ENCODE peak calls at places on chromosomes 5 and 9, in five cellular contexts. One of them, this sample, is unnamed.

GRCh38 chr9:113682297-113682771 is 193.8 kb upstream of the ZNF618 start:
- DNase-seq in upper lobe of left lung: no peak
- DNase-seq in sigmoid colon: peak
- DNase-seq in A549: peak
- DNase-seq in HepG2: peak
- DNase-seq in this sample: peak

GRCh38 chr9:99345936-99346335 is 123.9 kb downstream of the SEC61B start:
- DNase-seq in A549: peak
- DNase-seq in HepG2: no peak
- DNase-seq in upper lobe of left lung: no peak
- DNase-seq in sigmoid colon: no peak
- DNase-seq in this sample: no peak

GRCh38 chr9:69675563-69675962 is 3.4 kb upstream of the APBA1 start:
- DNase-seq in upper lobe of left lung: no peak
- DNase-seq in sigmoid colon: no peak
- DNase-seq in HepG2: no peak
- DNase-seq in A549: no peak
- DNase-seq in this sample: no peak

GRCh38 chr9:133708770-133709611 is 29.2 kb downstream of the SARDH start:
- DNase-seq in sigmoid colon: peak
- DNase-seq in A549: no peak
- DNase-seq in upper lobe of left lung: peak
- DNase-seq in HepG2: no peak
- DNase-seq in this sample: no peak

GRCh38 chr5:175478008-175478383 is 364 bp upstream of the SFXN1 start:
- DNase-seq in HepG2: no peak
- DNase-seq in A549: no peak
- DNase-seq in sigmoid colon: no peak
- DNase-seq in upper lobe of left lung: no peak
- DNase-seq in this sample: no peak

GRCh38 chr5:157295247-157295646 is 29.3 kb downstream of the CYFIP2 start:
- DNase-seq in sigmoid colon: no peak
- DNase-seq in A549: no peak
- DNase-seq in upper lobe of left lung: no peak
- DNase-seq in HepG2: no peak
- DNase-seq in this sample: no peak

GRCh38 chr5:10663531-10664183 is 97.4 kb downstream of the DAP start:
- DNase-seq in upper lobe of left lung: no peak
- DNase-seq in A549: no peak
- DNase-seq in HepG2: peak
- DNase-seq in sigmoid colon: peak
- DNase-seq in this sample: no peak

GRCh38 chr5:180333661-180334060 is 19.5 kb downstream of the GFPT2 start:
- DNase-seq in upper lobe of left lung: no peak
- DNase-seq in HepG2: no peak
- DNase-seq in sigmoid colon: peak
- DNase-seq in A549: peak
- DNase-seq in this sample: no peak

DNA sequence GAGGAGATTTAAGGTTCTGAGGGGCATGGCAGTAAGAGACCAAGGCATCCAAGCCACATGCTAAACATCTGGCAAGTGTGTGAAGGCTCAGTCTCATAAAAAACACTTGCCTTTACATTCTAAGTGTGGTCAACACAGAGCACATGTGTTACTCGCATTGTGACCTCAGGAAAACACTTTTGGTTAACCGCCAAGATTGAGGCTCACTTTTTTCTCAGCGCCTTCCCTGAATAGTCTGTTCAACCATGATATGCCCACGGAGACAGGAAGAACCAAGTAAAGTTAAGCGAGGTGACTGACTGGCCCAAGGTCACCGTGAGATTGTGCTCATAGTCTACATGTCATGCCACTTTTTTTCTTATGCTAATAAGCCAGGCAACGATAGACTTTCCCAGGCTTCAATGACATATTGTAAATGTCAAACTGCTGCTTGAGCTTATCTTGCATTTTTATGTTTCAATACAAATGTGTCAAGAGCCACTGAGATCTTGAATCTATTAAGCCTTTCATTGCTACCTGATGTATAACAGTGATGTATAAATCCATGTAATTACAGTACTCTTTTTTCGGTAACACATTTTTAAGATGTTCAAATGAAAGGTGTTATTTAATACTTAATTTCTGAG is 21.1 kb upstream of the IL9 start:
- DNase-seq in HepG2: no peak
- DNase-seq in A549: no peak
- DNase-seq in sigmoid colon: no peak
- DNase-seq in upper lobe of left lung: no peak
- DNase-seq in this sample: no peak
- H3K27ac ChIP-seq in HepG2: no peak
- H3K27ac ChIP-seq in A549: no peak
- H3K27ac ChIP-seq in sigmoid colon: no peak
- H3K27ac ChIP-seq in upper lobe of left lung: no peak
- H3K27ac ChIP-seq in this sample: no peak

GRCh38 chr5:76083555-76084495 is 642 bp downstream of the SV2C start:
- DNase-seq in A549: no peak
- DNase-seq in HepG2: no peak
- DNase-seq in sigmoid colon: no peak
- DNase-seq in upper lobe of left lung: peak
- DNase-seq in this sample: no peak

GRCh38 chr5:76081811-76082783 is 1.1 kb upstream of the SV2C start:
- DNase-seq in A549: no peak
- DNase-seq in sigmoid colon: no peak
- DNase-seq in HepG2: no peak
- DNase-seq in upper lobe of left lung: peak
- DNase-seq in this sample: no peak

GRCh38 chr5:76085286-76085579 is 2.0 kb downstream of the SV2C start:
- DNase-seq in sigmoid colon: no peak
- DNase-seq in HepG2: no peak
- DNase-seq in upper lobe of left lung: no peak
- DNase-seq in A549: no peak
- DNase-seq in this sample: no peak

GRCh38 chr5:76084496-76085285 is 1.5 kb downstream of the SV2C start:
- DNase-seq in A549: no peak
- DNase-seq in HepG2: no peak
- DNase-seq in upper lobe of left lung: peak
- DNase-seq in sigmoid colon: no peak
- DNase-seq in this sample: no peak

DNA sequence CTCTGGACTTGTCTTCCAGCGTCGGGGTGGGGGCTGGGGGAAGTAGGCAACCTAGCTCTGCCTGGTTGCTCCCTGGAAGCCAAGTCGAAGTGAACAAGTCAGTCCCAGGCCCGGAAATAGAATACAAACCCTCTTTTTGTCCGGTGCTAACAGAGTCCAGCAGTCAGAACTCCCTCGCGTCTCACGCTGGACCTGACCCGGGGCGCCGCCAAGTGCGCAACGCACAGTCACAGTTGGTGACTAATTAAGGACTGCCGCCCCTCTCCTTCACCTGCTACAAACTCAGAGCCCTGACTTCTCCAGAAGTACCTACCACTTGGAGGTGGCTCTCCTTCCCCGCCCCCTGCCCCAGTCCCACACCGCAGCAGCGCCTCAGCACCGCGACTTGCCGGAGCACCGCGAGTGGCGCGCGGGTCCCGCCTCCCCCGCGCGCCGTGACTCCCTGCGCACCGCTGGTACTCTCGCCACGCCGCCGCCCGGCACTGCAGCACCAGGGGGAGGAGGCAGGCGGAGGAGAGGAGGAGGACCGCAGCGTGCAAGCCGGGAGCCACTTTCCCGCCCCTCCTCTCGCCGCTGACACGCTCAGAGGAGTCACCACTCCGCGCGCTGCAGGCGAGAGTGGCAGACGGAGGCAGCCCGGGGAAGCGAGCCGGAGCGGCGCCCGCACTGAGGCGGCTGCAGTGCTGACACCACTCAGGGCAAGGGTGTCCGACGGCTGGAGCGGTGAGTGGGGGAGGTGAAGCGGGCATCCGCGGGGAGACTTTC is at the start of gene SV2C:
- DNase-seq in sigmoid colon: no peak
- DNase-seq in upper lobe of left lung: peak
- DNase-seq in A549: peak
- DNase-seq in HepG2: no peak
- DNase-seq in this sample: no peak
- TF ChIP-seq EP300 in sigmoid colon: no peak
- TF ChIP-seq EP300 in upper lobe of left lung: no peak
- TF ChIP-seq EP300 in A549: no peak
- TF ChIP-seq EP300 in HepG2: no peak
- TF ChIP-seq EP300 in this sample: no peak

GRCh38 chr5:27996665-27997064 is 958.3 kb upstream of the CDH9 start:
- DNase-seq in sigmoid colon: no peak
- DNase-seq in HepG2: no peak
- DNase-seq in A549: no peak
- DNase-seq in upper lobe of left lung: no peak
- DNase-seq in this sample: no peak
- TF ChIP-seq CTCF in sigmoid colon: no peak
- TF ChIP-seq CTCF in HepG2: no peak
- TF ChIP-seq CTCF in A549: no peak
- TF ChIP-seq CTCF in upper lobe of left lung: no peak
- TF ChIP-seq CTCF in this sample: no peak

GRCh38 chr5:173807150-173807784 is 80.9 kb upstream of the CPEB4 start:
- DNase-seq in HepG2: no peak
- DNase-seq in sigmoid colon: no peak
- DNase-seq in upper lobe of left lung: no peak
- DNase-seq in A549: no peak
- DNase-seq in this sample: no peak
- H3K27ac ChIP-seq in HepG2: peak
- H3K27ac ChIP-seq in sigmoid colon: no peak
- H3K27ac ChIP-seq in upper lobe of left lung: peak
- H3K27ac ChIP-seq in A549: peak
- H3K27ac ChIP-seq in this sample: no peak

DNA sequence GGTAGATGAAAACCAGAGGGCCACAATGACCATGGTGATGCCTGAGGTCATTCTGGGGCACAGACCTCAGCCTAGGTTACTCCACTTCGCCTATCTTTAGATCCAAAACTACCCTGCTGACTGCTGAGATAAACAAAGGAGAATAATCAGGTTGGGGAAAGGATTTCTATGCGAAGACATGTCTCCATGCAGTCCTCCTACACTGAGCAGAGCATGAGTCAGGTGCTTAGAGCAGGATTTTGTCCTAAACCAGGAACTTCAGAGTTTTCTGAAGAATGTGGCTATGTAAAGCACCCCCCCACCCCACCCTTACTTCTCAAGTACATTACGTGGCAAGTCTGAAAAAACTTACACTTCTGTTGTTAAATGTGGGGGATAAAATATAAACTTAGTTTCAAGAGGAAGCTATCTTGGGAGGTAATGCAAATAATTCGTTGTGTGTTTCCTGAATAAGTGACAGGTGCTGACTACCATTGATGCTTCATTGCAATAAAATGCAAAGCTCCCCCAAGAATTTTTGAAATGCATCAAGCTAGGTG is 19.4 kb downstream of the PDCD1LG2 start:
- DNase-seq in upper lobe of left lung: no peak
- DNase-seq in HepG2: no peak
- DNase-seq in A549: peak
- DNase-seq in sigmoid colon: no peak
- DNase-seq in this sample: no peak
- TF ChIP-seq EP300 in upper lobe of left lung: no peak
- TF ChIP-seq EP300 in HepG2: no peak
- TF ChIP-seq EP300 in A549: peak
- TF ChIP-seq EP300 in sigmoid colon: no peak
- TF ChIP-seq EP300 in this sample: no peak

GRCh38 chr5:140150201-140150600 is 24.5 kb downstream of the IGIP start:
- DNase-seq in sigmoid colon: no peak
- DNase-seq in HepG2: no peak
- DNase-seq in A549: no peak
- DNase-seq in upper lobe of left lung: no peak
- DNase-seq in this sample: no peak

GRCh38 chr5:140147460-140147859 is 21.7 kb downstream of the IGIP start:
- DNase-seq in upper lobe of left lung: no peak
- DNase-seq in A549: no peak
- DNase-seq in HepG2: no peak
- DNase-seq in sigmoid colon: no peak
- DNase-seq in this sample: no peak

GRCh38 chr5:140146523-140146842 is 20.7 kb downstream of the IGIP start:
- DNase-seq in A549: no peak
- DNase-seq in sigmoid colon: no peak
- DNase-seq in HepG2: no peak
- DNase-seq in upper lobe of left lung: no peak
- DNase-seq in this sample: no peak

GRCh38 chr5:140145818-140146522 is 20.2 kb downstream of the IGIP start:
- DNase-seq in HepG2: peak
- DNase-seq in sigmoid colon: peak
- DNase-seq in A549: peak
- DNase-seq in upper lobe of left lung: peak
- DNase-seq in this sample: peak

DNA sequence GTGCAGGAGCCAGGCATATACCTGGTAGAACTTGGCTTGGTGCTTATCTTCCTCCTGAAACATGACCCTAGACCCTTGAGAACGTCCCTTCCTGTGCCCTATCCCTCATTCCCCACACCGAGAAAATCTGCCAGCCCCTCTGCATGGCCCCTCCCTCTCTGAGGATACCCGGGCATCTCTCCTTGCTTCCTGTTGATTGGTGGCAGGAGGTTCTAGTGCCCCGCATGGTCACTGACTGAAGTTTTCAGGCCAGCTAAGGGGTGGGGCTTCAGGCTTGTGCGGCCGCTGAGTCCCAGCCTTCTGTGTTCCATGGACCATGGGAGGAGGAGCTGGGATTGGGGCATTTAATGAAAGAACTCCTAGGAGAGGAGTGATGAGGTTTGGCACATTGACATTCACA is 22.8 kb downstream of the IGIP start:
- DNase-seq in HepG2: peak
- DNase-seq in A549: peak
- DNase-seq in sigmoid colon: no peak
- DNase-seq in upper lobe of left lung: no peak
- DNase-seq in this sample: no peak
- TF ChIP-seq CTCF in HepG2: no peak
- TF ChIP-seq CTCF in A549: no peak
- TF ChIP-seq CTCF in sigmoid colon: no peak
- TF ChIP-seq CTCF in upper lobe of left lung: no peak
- TF ChIP-seq CTCF in this sample: no peak

GRCh38 chr9:12811935-12812334 is 37.1 kb downstream of the LURAP1L start:
- DNase-seq in sigmoid colon: no peak
- DNase-seq in upper lobe of left lung: no peak
- DNase-seq in HepG2: no peak
- DNase-seq in A549: no peak
- DNase-seq in this sample: no peak
- H3K27ac ChIP-seq in sigmoid colon: peak
- H3K27ac ChIP-seq in upper lobe of left lung: no peak
- H3K27ac ChIP-seq in HepG2: no peak
- H3K27ac ChIP-seq in A549: peak
- H3K27ac ChIP-seq in this sample: no peak

GRCh38 chr5:169218862-169219261 is 82.1 kb downstream of the SLIT3 start:
- DNase-seq in A549: peak
- DNase-seq in upper lobe of left lung: no peak
- DNase-seq in sigmoid colon: no peak
- DNase-seq in HepG2: peak
- DNase-seq in this sample: no peak
- TF ChIP-seq EP300 in A549: no peak
- TF ChIP-seq EP300 in upper lobe of left lung: no peak
- TF ChIP-seq EP300 in sigmoid colon: no peak
- TF ChIP-seq EP300 in HepG2: no peak
- TF ChIP-seq EP300 in this sample: no peak

GRCh38 chr5:17185776-17186175 is 31.7 kb upstream of the BASP1 start:
- DNase-seq in HepG2: no peak
- DNase-seq in sigmoid colon: peak
- DNase-seq in A549: no peak
- DNase-seq in upper lobe of left lung: no peak
- DNase-seq in this sample: peak
- TF ChIP-seq CTCF in HepG2: no peak
- TF ChIP-seq CTCF in sigmoid colon: no peak
- TF ChIP-seq CTCF in A549: no peak
- TF ChIP-seq CTCF in upper lobe of left lung: no peak
- TF ChIP-seq CTCF in this sample: no peak

GRCh38 chr5:75243510-75243909 is 6.8 kb upstream of the ANKRD31 start:
- DNase-seq in A549: no peak
- DNase-seq in HepG2: no peak
- DNase-seq in upper lobe of left lung: no peak
- DNase-seq in sigmoid colon: no peak
- DNase-seq in this sample: no peak
- H3K27ac ChIP-seq in A549: no peak
- H3K27ac ChIP-seq in HepG2: no peak
- H3K27ac ChIP-seq in upper lobe of left lung: no peak
- H3K27ac ChIP-seq in sigmoid colon: no peak
- H3K27ac ChIP-seq in this sample: no peak